ENCODE peak calls at places on chromosomes 1 and 21, in nine cellular contexts. One of them, this sample, is unnamed.

GRCh38 chr1:225874431-225874830 is 7.7 kb downstream of the TMEM63A start:
- DNase-seq in HepG2: no peak
- DNase-seq in GM12878: no peak
- DNase-seq in stomach: no peak
- DNase-seq in GM12892: no peak
- DNase-seq in GM12891: no peak
- DNase-seq in GM23338: no peak
- DNase-seq in Panc1: no peak
- DNase-seq in K562: no peak
- DNase-seq in this sample: no peak

GRCh38 chr1:175188936-175189335 is 3.6 kb downstream of the KIAA0040 start:
- DNase-seq in HepG2: no peak
- DNase-seq in GM12878: peak; percentile 67
- DNase-seq in stomach: no peak
- DNase-seq in GM12892: no peak
- DNase-seq in GM12891: peak; percentile 37
- DNase-seq in GM23338: no peak
- DNase-seq in Panc1: no peak
- DNase-seq in K562: no peak
- DNase-seq in this sample: no peak

GRCh38 chr1:3071507-3072177 is 2.6 kb downstream of the PRDM16 start:
- DNase-seq in HepG2: no peak
- DNase-seq in GM12878: no peak
- DNase-seq in stomach: no peak
- DNase-seq in GM12892: no peak
- DNase-seq in GM12891: no peak
- DNase-seq in GM23338: no peak
- DNase-seq in Panc1: no peak
- DNase-seq in K562: no peak
- DNase-seq in this sample: no peak

GRCh38 chr1:21326861-21327344 is 36.6 kb upstream of the ECE1 start:
- DNase-seq in HepG2: no peak
- DNase-seq in GM12878: no peak
- DNase-seq in stomach: no peak
- DNase-seq in GM12892: no peak
- DNase-seq in GM12891: no peak
- DNase-seq in GM23338: no peak
- DNase-seq in Panc1: no peak
- DNase-seq in K562: no peak
- DNase-seq in this sample: no peak

GRCh38 chr1:34052565-34052964 is 112.5 kb downstream of the CSMD2 start:
- DNase-seq in HepG2: no peak
- DNase-seq in GM12878: no peak
- DNase-seq in stomach: no peak
- DNase-seq in GM12892: no peak
- DNase-seq in GM12891: no peak
- DNase-seq in GM23338: no peak
- DNase-seq in Panc1: no peak
- DNase-seq in K562: no peak
- DNase-seq in this sample: no peak

GRCh38 chr1:39671793-39672550 is at the start of gene NT5C1A:
- DNase-seq in HepG2: no peak
- DNase-seq in GM12878: no peak
- DNase-seq in stomach: peak; percentile 27
- DNase-seq in GM12892: peak; percentile 81
- DNase-seq in GM12891: peak; percentile 65
- DNase-seq in GM23338: peak; percentile 60
- DNase-seq in Panc1: no peak
- DNase-seq in K562: peak; percentile 70
- DNase-seq in this sample: peak; percentile 89

GRCh38 chr1:223081181-223081994 is 61.7 kb downstream of the TLR5 start:
- DNase-seq in HepG2: peak; percentile 88
- DNase-seq in GM12878: peak; percentile 11
- DNase-seq in stomach: peak; percentile 86
- DNase-seq in GM12892: peak; percentile 73
- DNase-seq in GM12891: peak; percentile 82
- DNase-seq in GM23338: peak; percentile 98
- DNase-seq in Panc1: peak; percentile 96
- DNase-seq in K562: peak; percentile 92
- DNase-seq in this sample: peak; percentile 91

GRCh38 chr21:46325073-46325912 is 1.3 kb downstream of the PCNT start:
- DNase-seq in HepG2: peak; percentile 35
- DNase-seq in GM12878: no peak
- DNase-seq in stomach: peak; percentile 37
- DNase-seq in GM12892: peak; percentile 51
- DNase-seq in GM12891: peak; percentile 48
- DNase-seq in GM23338: peak; percentile 81
- DNase-seq in Panc1: no peak
- DNase-seq in K562: peak; percentile 62
- DNase-seq in this sample: peak; percentile 79

GRCh38 chr21:43866233-43866632 is 1.2 kb downstream of the AGPAT3 start:
- DNase-seq in HepG2: no peak
- DNase-seq in GM12878: no peak
- DNase-seq in stomach: no peak
- DNase-seq in GM12892: peak; percentile 68
- DNase-seq in GM12891: peak; percentile 59
- DNase-seq in GM23338: peak; percentile 59
- DNase-seq in Panc1: no peak
- DNase-seq in K562: peak; percentile 46
- DNase-seq in this sample: peak; percentile 83

GRCh38 chr21:46457801-46458314 is 833 bp upstream of the DIP2A start:
- DNase-seq in HepG2: peak; percentile 21
- DNase-seq in GM12878: no peak
- DNase-seq in stomach: peak; percentile 30
- DNase-seq in GM12892: no peak
- DNase-seq in GM12891: no peak
- DNase-seq in GM23338: peak; percentile 55
- DNase-seq in Panc1: no peak
- DNase-seq in K562: peak; percentile 81
- DNase-seq in this sample: peak; percentile 65

GRCh38 chr1:178465011-178465410 is 31.8 kb downstream of the CLEC20A start:
- DNase-seq in HepG2: no peak
- DNase-seq in GM12878: no peak
- DNase-seq in stomach: no peak
- DNase-seq in GM12892: no peak
- DNase-seq in GM12891: no peak
- DNase-seq in GM23338: no peak
- DNase-seq in Panc1: no peak
- DNase-seq in K562: no peak
- DNase-seq in this sample: no peak

GRCh38 chr21:44436958-44437357 is 18.4 kb upstream of the LRRC3 start:
- DNase-seq in HepG2: no peak
- DNase-seq in GM12878: no peak
- DNase-seq in stomach: no peak
- DNase-seq in GM12892: no peak
- DNase-seq in GM12891: no peak
- DNase-seq in GM23338: no peak
- DNase-seq in Panc1: no peak
- DNase-seq in K562: no peak
- DNase-seq in this sample: no peak

GRCh38 chr1:207407655-207408256 is 46.4 kb upstream of the CR2 start:
- DNase-seq in HepG2: no peak
- DNase-seq in GM12878: no peak
- DNase-seq in stomach: no peak
- DNase-seq in GM12892: no peak
- DNase-seq in GM12891: no peak
- DNase-seq in GM23338: no peak
- DNase-seq in Panc1: no peak
- DNase-seq in K562: no peak
- DNase-seq in this sample: no peak

GRCh38 chr1:63152572-63152971 is 169.8 kb upstream of the FOXD3 start:
- DNase-seq in HepG2: no peak
- DNase-seq in GM12878: no peak
- DNase-seq in stomach: no peak
- DNase-seq in GM12892: no peak
- DNase-seq in GM12891: no peak
- DNase-seq in GM23338: no peak
- DNase-seq in Panc1: no peak
- DNase-seq in K562: no peak
- DNase-seq in this sample: no peak

GRCh38 chr21:32770514-32771133 is 931 bp downstream of the PAXBP1 start:
- DNase-seq in HepG2: peak; percentile 10
- DNase-seq in GM12878: no peak
- DNase-seq in stomach: no peak
- DNase-seq in GM12892: no peak
- DNase-seq in GM12891: no peak
- DNase-seq in GM23338: no peak
- DNase-seq in Panc1: no peak
- DNase-seq in K562: no peak
- DNase-seq in this sample: no peak

GRCh38 chr1:73755649-73756048 is 442.3 kb downstream of the LRRIQ3 start:
- DNase-seq in HepG2: no peak
- DNase-seq in GM12878: no peak
- DNase-seq in stomach: no peak
- DNase-seq in GM12892: no peak
- DNase-seq in GM12891: no peak
- DNase-seq in GM23338: no peak
- DNase-seq in Panc1: no peak
- DNase-seq in K562: no peak
- DNase-seq in this sample: no peak

DNA sequence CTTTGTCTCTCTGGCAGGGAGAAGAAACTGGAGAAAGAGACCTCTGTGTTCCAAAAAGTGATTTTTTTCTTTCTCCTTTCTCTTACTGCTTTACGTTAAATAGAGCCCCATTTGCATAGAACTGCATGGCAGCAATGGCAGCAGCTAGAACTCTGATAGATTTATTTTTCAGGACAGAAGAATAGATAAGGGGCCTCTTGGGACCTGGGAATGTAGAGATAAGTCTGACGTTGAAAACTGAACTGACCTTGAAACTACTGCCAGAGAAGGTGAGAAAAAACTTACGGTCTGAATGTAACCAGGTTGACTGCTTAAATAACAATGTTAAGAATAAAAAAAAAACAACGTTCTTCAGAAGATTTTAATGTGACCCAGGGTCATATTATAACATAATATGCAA is 25.4 kb upstream of the B3GALT5 start:
- DNase-seq in HepG2: no peak
- DNase-seq in GM12878: no peak
- DNase-seq in stomach: no peak
- DNase-seq in GM12892: no peak
- DNase-seq in GM12891: no peak
- DNase-seq in GM23338: no peak
- DNase-seq in Panc1: no peak
- DNase-seq in K562: no peak
- DNase-seq in this sample: no peak
- TF ChIP-seq POLR2AphosphoS5 in HepG2: no peak
- TF ChIP-seq POLR2AphosphoS5 in GM12878: no peak
- TF ChIP-seq POLR2AphosphoS5 in stomach: no peak
- TF ChIP-seq POLR2AphosphoS5 in GM12892: no peak
- TF ChIP-seq POLR2AphosphoS5 in GM12891: no peak
- TF ChIP-seq POLR2AphosphoS5 in GM23338: no peak
- TF ChIP-seq POLR2AphosphoS5 in Panc1: no peak
- TF ChIP-seq POLR2AphosphoS5 in K562: no peak
- TF ChIP-seq POLR2AphosphoS5 in this sample: no peak

GRCh38 chr1:211549092-211549749 is 29.7 kb downstream of the SLC30A1 start:
- DNase-seq in HepG2: no peak
- DNase-seq in GM12878: no peak
- DNase-seq in stomach: peak; percentile 18
- DNase-seq in GM12892: no peak
- DNase-seq in GM12891: no peak
- DNase-seq in GM23338: no peak
- DNase-seq in Panc1: no peak
- DNase-seq in K562: no peak
- DNase-seq in this sample: no peak
- TF ChIP-seq POLR2AphosphoS5 in HepG2: no peak
- TF ChIP-seq POLR2AphosphoS5 in GM12878: no peak
- TF ChIP-seq POLR2AphosphoS5 in stomach: no peak
- TF ChIP-seq POLR2AphosphoS5 in GM12892: no peak
- TF ChIP-seq POLR2AphosphoS5 in GM12891: no peak
- TF ChIP-seq POLR2AphosphoS5 in GM23338: no peak
- TF ChIP-seq POLR2AphosphoS5 in Panc1: no peak
- TF ChIP-seq POLR2AphosphoS5 in K562: no peak
- TF ChIP-seq POLR2AphosphoS5 in this sample: no peak

DNA sequence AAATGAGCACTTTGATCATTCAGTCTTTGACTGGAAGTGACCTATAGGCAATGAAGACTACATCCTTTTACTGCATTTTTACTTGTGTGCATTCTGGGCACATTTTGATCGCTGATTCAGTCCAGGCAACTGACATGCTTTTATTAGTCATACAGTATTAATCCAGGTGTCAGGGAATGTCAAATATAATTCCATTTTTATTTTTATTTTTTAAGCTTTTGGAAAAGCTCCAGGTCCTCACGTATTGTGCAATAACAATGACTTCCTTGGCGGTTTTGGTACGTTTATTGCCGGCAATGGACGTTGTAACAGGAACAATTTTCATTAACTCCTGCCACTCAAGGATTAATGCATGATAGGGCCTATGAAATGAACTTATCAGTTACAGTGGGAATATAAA is 302.6 kb upstream of the PTBP2 start:
- DNase-seq in HepG2: no peak
- DNase-seq in GM12878: no peak
- DNase-seq in stomach: no peak
- DNase-seq in GM12892: no peak
- DNase-seq in GM12891: no peak
- DNase-seq in GM23338: no peak
- DNase-seq in Panc1: no peak
- DNase-seq in K562: no peak
- DNase-seq in this sample: no peak
- TF ChIP-seq POLR2AphosphoS5 in HepG2: no peak
- TF ChIP-seq POLR2AphosphoS5 in GM12878: no peak
- TF ChIP-seq POLR2AphosphoS5 in stomach: no peak
- TF ChIP-seq POLR2AphosphoS5 in GM12892: no peak
- TF ChIP-seq POLR2AphosphoS5 in GM12891: no peak
- TF ChIP-seq POLR2AphosphoS5 in GM23338: no peak
- TF ChIP-seq POLR2AphosphoS5 in Panc1: no peak
- TF ChIP-seq POLR2AphosphoS5 in K562: no peak
- TF ChIP-seq POLR2AphosphoS5 in this sample: no peak

DNA sequence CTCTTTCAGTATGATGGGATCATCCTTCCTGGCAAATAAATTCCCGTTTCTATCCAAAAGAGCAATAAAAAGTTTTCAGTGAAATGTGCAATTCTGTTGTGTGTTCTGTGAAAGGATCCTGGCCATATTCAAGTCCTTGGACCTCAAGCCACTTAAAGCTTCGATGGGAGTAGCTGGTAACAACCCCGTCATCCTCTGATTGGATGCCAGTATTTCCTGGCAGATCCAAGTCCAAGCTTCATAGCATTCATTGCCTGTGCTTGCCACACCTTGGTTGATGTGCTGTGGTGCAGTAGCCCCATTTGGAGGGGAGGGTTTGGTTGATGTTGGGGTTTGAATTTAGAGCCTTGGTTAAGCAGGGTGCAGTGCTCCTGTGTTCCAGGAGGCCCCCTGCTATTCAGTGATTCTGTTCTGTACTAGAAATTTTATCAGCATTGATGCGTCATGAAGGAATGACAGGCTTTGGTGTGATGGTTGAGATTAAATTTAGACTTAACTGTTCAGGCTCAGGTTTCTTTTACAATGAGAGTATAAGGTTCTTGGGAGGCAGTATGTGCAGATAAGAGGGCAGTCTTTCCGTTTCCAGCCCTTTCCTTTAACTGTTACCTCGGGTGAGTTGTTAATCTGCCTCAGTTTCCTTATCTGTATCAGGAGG is 4.9 kb downstream of the RPL11 start:
- DNase-seq in HepG2: no peak
- DNase-seq in GM12878: no peak
- DNase-seq in stomach: no peak
- DNase-seq in GM12892: no peak
- DNase-seq in GM12891: no peak
- DNase-seq in GM23338: no peak
- DNase-seq in Panc1: no peak
- DNase-seq in K562: peak; percentile 50
- DNase-seq in this sample: no peak
- TF ChIP-seq POLR2AphosphoS5 in HepG2: no peak
- TF ChIP-seq POLR2AphosphoS5 in GM12878: no peak
- TF ChIP-seq POLR2AphosphoS5 in stomach: no peak
- TF ChIP-seq POLR2AphosphoS5 in GM12892: no peak
- TF ChIP-seq POLR2AphosphoS5 in GM12891: no peak
- TF ChIP-seq POLR2AphosphoS5 in GM23338: no peak
- TF ChIP-seq POLR2AphosphoS5 in Panc1: no peak
- TF ChIP-seq POLR2AphosphoS5 in K562: no peak
- TF ChIP-seq POLR2AphosphoS5 in this sample: no peak

GRCh38 chr1:26282694-26283019 is 2.8 kb downstream of the SH3BGRL3 start:
- DNase-seq in HepG2: no peak
- DNase-seq in GM12878: no peak
- DNase-seq in stomach: no peak
- DNase-seq in GM12892: no peak
- DNase-seq in GM12891: no peak
- DNase-seq in GM23338: no peak
- DNase-seq in Panc1: no peak
- DNase-seq in K562: no peak
- DNase-seq in this sample: no peak
- TF ChIP-seq POLR2AphosphoS5 in HepG2: no peak
- TF ChIP-seq POLR2AphosphoS5 in GM12878: no peak
- TF ChIP-seq POLR2AphosphoS5 in stomach: no peak
- TF ChIP-seq POLR2AphosphoS5 in GM12892: no peak
- TF ChIP-seq POLR2AphosphoS5 in GM12891: no peak
- TF ChIP-seq POLR2AphosphoS5 in GM23338: no peak
- TF ChIP-seq POLR2AphosphoS5 in Panc1: no peak
- TF ChIP-seq POLR2AphosphoS5 in K562: no peak
- TF ChIP-seq POLR2AphosphoS5 in this sample: no peak

This sample was measured in SK-N-SH.